ENCODE peak calls at places on chromosomes 12 and 14, in four cellular contexts. One of them, this sample, is unnamed.

GRCh38 chr14:94483729-94484275 is 7.8 kb upstream of the SERPINA9 start:
- DNase-seq in GM12878: no peak
- DNase-seq in K562: no peak
- DNase-seq in HEK293T: no peak
- DNase-seq in this sample: no peak

GRCh38 chr12:8564656-8565055 is 24.0 kb upstream of the CLEC4E start:
- DNase-seq in HEK293T: no peak
- DNase-seq in K562: no peak
- DNase-seq in GM12878: no peak
- DNase-seq in this sample: no peak

GRCh38 chr12:14247166-14247565 is 118.3 kb upstream of the ATF7IP start:
- DNase-seq in GM12878: no peak
- DNase-seq in K562: no peak
- DNase-seq in HEK293T: no peak
- DNase-seq in this sample: no peak

GRCh38 chr12:22576473-22576872 is 32.1 kb upstream of the C2CD5 start:
- DNase-seq in HEK293T: no peak
- DNase-seq in K562: no peak
- DNase-seq in GM12878: no peak
- DNase-seq in this sample: no peak

GRCh38 chr14:91284146-91284790 is 39.8 kb upstream of the GPR68 start:
- DNase-seq in HEK293T: peak; percentile 52
- DNase-seq in GM12878: no peak
- DNase-seq in K562: no peak
- DNase-seq in this sample: no peak

GRCh38 chr14:82422186-82422585 is 888.5 kb upstream of the SEL1L start:
- DNase-seq in HEK293T: no peak
- DNase-seq in K562: no peak
- DNase-seq in GM12878: no peak
- DNase-seq in this sample: no peak

GRCh38 chr14:104293851-104294627 is 155.7 kb downstream of the KIF26A start:
- DNase-seq in HEK293T: no peak
- DNase-seq in K562: no peak
- DNase-seq in GM12878: no peak
- DNase-seq in this sample: no peak

GRCh38 chr14:57889245-57889644 is 23.4 kb upstream of the SLC35F4 start:
- DNase-seq in GM12878: no peak
- DNase-seq in HEK293T: no peak
- DNase-seq in K562: no peak
- DNase-seq in this sample: no peak

GRCh38 chr12:118503476-118503875 is 127.1 kb downstream of the SUDS3 start:
- DNase-seq in HEK293T: no peak
- DNase-seq in K562: no peak
- DNase-seq in GM12878: no peak
- DNase-seq in this sample: no peak

GRCh38 chr12:6769003-6769389 is 2.8 kb downstream of the PTMS start:
- DNase-seq in K562: no peak
- DNase-seq in HEK293T: no peak
- DNase-seq in GM12878: no peak
- DNase-seq in this sample: no peak

GRCh38 chr14:34029921-34030334 is 79.1 kb upstream of the EGLN3 start:
- DNase-seq in K562: peak; percentile 51
- DNase-seq in GM12878: no peak
- DNase-seq in HEK293T: peak; percentile 27
- DNase-seq in this sample: no peak

GRCh38 chr12:41014643-41015020 is 173.5 kb upstream of the PDZRN4 start:
- DNase-seq in HEK293T: no peak
- DNase-seq in K562: no peak
- DNase-seq in GM12878: no peak
- DNase-seq in this sample: no peak

GRCh38 chr12:111881712-111882111 is 39.7 kb downstream of the MAPKAPK5 start:
- DNase-seq in HEK293T: no peak
- DNase-seq in GM12878: no peak
- DNase-seq in K562: no peak
- DNase-seq in this sample: no peak

GRCh38 chr12:24760606-24761378 is 188.1 kb downstream of the BCAT1 start:
- DNase-seq in GM12878: no peak
- DNase-seq in K562: no peak
- DNase-seq in HEK293T: no peak
- DNase-seq in this sample: no peak

GRCh38 chr14:99359906-99360305 is 87.9 kb upstream of the BCL11B start:
- DNase-seq in GM12878: no peak
- DNase-seq in HEK293T: no peak
- DNase-seq in K562: no peak
- DNase-seq in this sample: no peak

GRCh38 chr12:31118347-31118830 is 44.7 kb downstream of the DDX11 start:
- DNase-seq in K562: peak; percentile 58
- DNase-seq in HEK293T: peak; percentile 68
- DNase-seq in GM12878: no peak
- DNase-seq in this sample: no peak

GRCh38 chr14:43116341-43116740 is 1390.7 kb downstream of the FSCB start:
- DNase-seq in K562: no peak
- DNase-seq in HEK293T: no peak
- DNase-seq in GM12878: no peak
- DNase-seq in this sample: no peak

GRCh38 chr14:94451091-94451751 is 1.4 kb downstream of the SERPINA11 start:
- DNase-seq in K562: no peak
- DNase-seq in GM12878: no peak
- DNase-seq in HEK293T: no peak
- DNase-seq in this sample: peak; percentile 85

GRCh38 chr14:64541971-64542838 is 1.7 kb downstream of the HSPA2 start:
- DNase-seq in K562: no peak
- DNase-seq in HEK293T: no peak
- DNase-seq in GM12878: no peak
- DNase-seq in this sample: no peak

GRCh38 chr14:64539186-64539552 is 1.4 kb upstream of the HSPA2 start:
- DNase-seq in GM12878: no peak
- DNase-seq in HEK293T: no peak
- DNase-seq in K562: no peak
- DNase-seq in this sample: no peak

GRCh38 chr14:64540208-64541202 is at the start of gene HSPA2:
- DNase-seq in K562: no peak
- DNase-seq in HEK293T: peak; percentile 90
- DNase-seq in GM12878: peak; percentile 89
- DNase-seq in this sample: peak; percentile 88

GRCh38 chr14:64542839-64543207 is 2.3 kb downstream of the HSPA2 start:
- DNase-seq in GM12878: no peak
- DNase-seq in K562: no peak
- DNase-seq in HEK293T: no peak
- DNase-seq in this sample: no peak

GRCh38 chr14:64541261-64541970 is 875 bp downstream of the HSPA2 start:
- DNase-seq in GM12878: no peak
- DNase-seq in HEK293T: no peak
- DNase-seq in K562: no peak
- DNase-seq in this sample: no peak
- TF ChIP-seq TARDBP in GM12878: no peak
- TF ChIP-seq TARDBP in HEK293T: no peak
- TF ChIP-seq TARDBP in K562: no peak
- TF ChIP-seq TARDBP in this sample: no peak

DNA sequence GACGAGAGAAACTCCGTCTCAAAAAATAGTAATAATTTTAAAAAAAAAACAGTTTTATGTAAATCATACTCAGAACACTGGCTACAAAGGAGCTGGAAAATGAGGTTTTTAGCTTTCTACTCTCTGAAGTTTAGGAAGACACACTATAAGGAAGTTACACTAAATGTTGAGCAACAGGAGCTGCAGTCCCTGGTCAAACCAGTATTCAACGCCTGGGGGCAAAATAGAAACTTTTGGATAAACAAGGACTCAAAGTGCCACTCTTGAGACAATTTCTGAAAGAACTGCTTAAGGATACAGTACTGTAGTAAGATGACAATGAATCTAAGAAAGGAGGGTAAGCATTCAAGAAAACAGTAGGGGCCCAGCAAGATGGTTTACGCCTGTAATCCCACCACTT is 29.3 kb downstream of the ACTR6 start:
- DNase-seq in HEK293T: no peak
- DNase-seq in K562: no peak
- DNase-seq in GM12878: no peak
- DNase-seq in this sample: no peak
- TF ChIP-seq TARDBP in HEK293T: no peak
- TF ChIP-seq TARDBP in K562: no peak
- TF ChIP-seq TARDBP in GM12878: no peak
- TF ChIP-seq TARDBP in this sample: no peak

GRCh38 chr12:100345020-100345767 is 11.7 kb upstream of the SLC17A8 start:
- DNase-seq in K562: no peak
- DNase-seq in HEK293T: no peak
- DNase-seq in GM12878: no peak
- DNase-seq in this sample: no peak

GRCh38 chr12:100346660-100347059 is 10.2 kb upstream of the SLC17A8 start:
- DNase-seq in HEK293T: no peak
- DNase-seq in GM12878: no peak
- DNase-seq in K562: no peak
- DNase-seq in this sample: peak; percentile 4

GRCh38 chr12:100348657-100349454 is 8.0 kb upstream of the SLC17A8 start:
- DNase-seq in K562: no peak
- DNase-seq in GM12878: no peak
- DNase-seq in HEK293T: peak; percentile 21
- DNase-seq in this sample: peak; percentile 54
- TF ChIP-seq TARDBP in K562: no peak
- TF ChIP-seq TARDBP in GM12878: no peak
- TF ChIP-seq TARDBP in HEK293T: no peak
- TF ChIP-seq TARDBP in this sample: no peak

DNA sequence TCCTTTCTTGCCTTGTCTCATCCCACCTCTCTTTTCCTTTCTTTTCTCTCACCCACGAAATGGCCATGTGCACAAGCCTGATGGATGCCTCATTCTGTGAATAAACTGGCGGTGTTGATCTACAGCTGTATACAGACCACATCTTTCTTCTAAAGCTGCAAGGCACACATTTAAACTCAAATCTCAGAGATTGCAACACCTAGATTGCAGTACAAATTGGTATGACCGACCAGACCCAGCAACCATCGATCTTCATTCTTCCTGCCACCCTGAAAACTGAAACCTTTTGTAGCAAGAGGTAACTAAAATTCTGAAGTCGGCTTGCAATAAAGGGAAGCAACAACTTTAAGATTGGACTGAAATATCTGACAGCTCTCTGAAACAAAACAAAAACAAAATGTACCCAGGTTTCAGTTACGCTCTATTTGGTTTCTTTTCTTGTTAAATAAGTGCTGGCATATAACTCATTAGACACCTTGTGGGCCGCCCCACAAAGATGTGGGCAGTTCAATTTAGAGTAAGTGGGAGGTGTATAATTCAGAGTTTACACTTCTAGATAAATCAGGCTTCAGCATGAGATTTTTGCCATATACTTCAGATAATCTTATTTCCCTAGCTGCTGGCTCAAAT is 390.0 kb upstream of the NOVA1 start:
- DNase-seq in K562: no peak
- DNase-seq in HEK293T: no peak
- DNase-seq in GM12878: no peak
- DNase-seq in this sample: no peak
- TF ChIP-seq TARDBP in K562: no peak
- TF ChIP-seq TARDBP in HEK293T: no peak
- TF ChIP-seq TARDBP in GM12878: no peak
- TF ChIP-seq TARDBP in this sample: no peak

DNA sequence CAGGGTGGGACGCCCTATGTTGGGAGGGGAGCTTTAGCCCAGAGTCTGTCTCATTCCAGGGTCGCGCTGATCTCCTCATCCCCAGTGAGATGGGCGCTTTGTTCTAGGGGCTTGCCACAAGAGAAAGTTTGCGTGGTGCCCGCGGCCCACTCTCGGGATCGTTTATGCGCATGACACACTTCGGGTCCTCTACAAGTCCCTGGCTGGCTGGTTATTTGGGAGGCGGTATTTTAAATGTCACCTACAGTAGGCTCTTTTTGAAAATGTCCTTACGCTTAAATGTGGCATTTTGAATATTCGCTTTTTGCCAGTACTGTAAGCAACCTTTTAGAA is 541 bp downstream of the GOLT1B start:
- DNase-seq in GM12878: peak; percentile 1
- DNase-seq in K562: no peak
- DNase-seq in HEK293T: no peak
- DNase-seq in this sample: peak; percentile 11
- TF ChIP-seq TARDBP in GM12878: no peak
- TF ChIP-seq TARDBP in K562: no peak
- TF ChIP-seq TARDBP in HEK293T: no peak
- TF ChIP-seq TARDBP in this sample: no peak

DNA sequence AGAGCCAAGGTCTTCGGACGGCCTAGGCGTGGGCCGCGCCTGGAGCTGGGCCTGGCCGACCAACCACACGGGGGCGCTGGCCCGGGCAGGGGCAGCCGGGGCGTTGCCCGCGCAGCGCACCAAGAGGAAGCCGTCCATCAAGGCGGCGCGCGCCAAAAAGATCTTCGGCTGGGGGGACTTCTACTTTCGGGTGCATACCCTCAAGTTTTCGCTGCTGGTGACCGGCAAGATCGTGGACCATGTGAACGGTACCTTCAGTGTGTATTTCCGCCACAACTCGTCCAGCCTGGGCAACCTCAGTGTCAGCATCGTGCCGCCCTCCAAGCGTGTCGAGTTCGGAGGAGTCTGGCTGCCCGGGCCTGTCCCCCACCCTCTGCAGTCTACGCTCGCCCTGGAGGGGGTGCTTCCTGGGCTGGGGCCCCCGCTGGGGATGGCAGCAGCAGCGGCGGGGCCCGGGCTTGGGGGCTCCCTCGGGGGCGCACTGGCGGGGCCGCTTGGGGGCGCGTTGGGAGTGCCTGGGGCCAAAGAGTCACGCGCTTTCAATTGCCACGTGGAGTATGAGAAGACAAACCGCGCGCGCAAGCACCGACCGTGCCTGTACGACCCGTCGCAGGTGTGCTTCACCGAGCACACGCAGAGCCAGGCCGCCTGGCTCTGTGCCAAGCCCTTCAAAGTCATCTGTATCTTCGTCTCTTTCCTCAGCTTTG is 4.4 kb upstream of the SHMT2 start:
- DNase-seq in HEK293T: no peak
- DNase-seq in GM12878: no peak
- DNase-seq in K562: no peak
- DNase-seq in this sample: no peak
- TF ChIP-seq TARDBP in HEK293T: no peak
- TF ChIP-seq TARDBP in GM12878: no peak
- TF ChIP-seq TARDBP in K562: no peak
- TF ChIP-seq TARDBP in this sample: no peak

GRCh38 chr12:71636704-71637115 is 26.9 kb downstream of the ZFC3H1 start:
- DNase-seq in HEK293T: peak; percentile 60
- DNase-seq in GM12878: peak; percentile 12
- DNase-seq in K562: peak; percentile 42
- DNase-seq in this sample: peak; percentile 70
- TF ChIP-seq TARDBP in HEK293T: no peak
- TF ChIP-seq TARDBP in GM12878: no peak
- TF ChIP-seq TARDBP in K562: no peak
- TF ChIP-seq TARDBP in this sample: no peak

DNA sequence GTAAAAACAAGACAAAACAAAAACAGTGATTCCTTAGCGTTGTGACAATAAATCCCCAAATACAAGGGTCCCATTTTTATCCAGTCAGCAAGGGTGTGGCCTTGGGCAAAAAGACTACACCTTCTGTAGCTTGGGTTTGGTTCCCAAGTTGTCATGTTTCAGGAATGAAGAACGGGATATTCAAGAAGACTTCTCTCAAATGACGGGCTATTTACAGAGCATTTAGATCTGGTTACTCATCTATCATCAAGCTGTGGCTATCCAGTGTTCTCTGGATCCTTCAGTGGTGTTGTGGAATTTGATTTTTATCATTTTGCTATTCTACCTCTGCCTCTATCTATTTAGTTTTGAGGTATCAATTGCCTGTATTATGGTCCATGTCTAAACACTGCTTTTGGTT is 219.7 kb downstream of the SLC25A21 start:
- DNase-seq in GM12878: no peak
- DNase-seq in HEK293T: no peak
- DNase-seq in K562: no peak
- DNase-seq in this sample: no peak
- TF ChIP-seq TARDBP in GM12878: no peak
- TF ChIP-seq TARDBP in HEK293T: no peak
- TF ChIP-seq TARDBP in K562: no peak
- TF ChIP-seq TARDBP in this sample: no peak

This sample was measured in HepG2.